ENCODE peak calls at places on chromosomes 13 and 19, in seven cellular contexts. N, Q, C, S, Z, P and D are unnamed samples.

GRCh38 chr13:25738342-25738771 is 313.5 kb downstream of the SHISA2 start:
- DNase-seq in N (no peak), Q (no peak), C (no peak), S (no peak), Z (peak; percentile 42), P (no peak), D (no peak)

GRCh38 chr19:35295792-35296462 is 4.0 kb downstream of the MAG start:
- DNase-seq in N (no peak), Q (no peak), C (no peak), S (no peak), Z (no peak), P (no peak), D (no peak)

GRCh38 chr13:53781941-53782340 is 753.3 kb downstream of the OLFM4 start:
- DNase-seq in N (no peak), Q (no peak), C (no peak), S (no peak), Z (no peak), P (no peak), D (no peak)

GRCh38 chr13:111171629-111172028 is 56.5 kb downstream of the ARHGEF7 start:
- DNase-seq in N (no peak), Q (no peak), C (no peak), S (no peak), Z (no peak), P (no peak), D (no peak)

GRCh38 chr13:91988331-91988730 is 589.9 kb downstream of the GPC5 start:
- DNase-seq in N (no peak), Q (no peak), C (no peak), S (no peak), Z (no peak), P (no peak), D (no peak)

GRCh38 chr19:48970923-48971395 is 5.8 kb downstream of the FTL start:
- DNase-seq in N (no peak), Q (peak; percentile 81), C (no peak), S (no peak), Z (peak; percentile 65), P (peak; percentile 77), D (no peak)

GRCh38 chr13:51805313-51805712 is 1.4 kb upstream of the DHRS12 start:
- DNase-seq in N (no peak), Q (no peak), C (no peak), S (no peak), Z (no peak), P (no peak), D (no peak)

GRCh38 chr19:53467138-53467502 is 413 bp upstream of the ZNF813 start:
- DNase-seq in N (no peak), Q (peak; percentile 19), C (no peak), S (no peak), Z (no peak), P (no peak), D (no peak)

GRCh38 chr19:45347570-45348366 is 7.2 kb downstream of the KLC3 start:
- DNase-seq in N (no peak), Q (no peak), C (no peak), S (no peak), Z (no peak), P (no peak), D (no peak)

GRCh38 chr19:45350477-45351058 is 10.0 kb downstream of the KLC3 start:
- DNase-seq in N (no peak), Q (no peak), C (no peak), S (no peak), Z (no peak), P (no peak), D (no peak)

GRCh38 chr19:45348367-45349125 is 8.0 kb downstream of the KLC3 start:
- DNase-seq in N (no peak), Q (no peak), C (no peak), S (no peak), Z (no peak), P (no peak), D (no peak)

GRCh38 chr19:45349126-45349415 is 8.5 kb downstream of the KLC3 start:
- DNase-seq in N (no peak), Q (no peak), C (no peak), S (no peak), Z (no peak), P (no peak), D (no peak)

GRCh38 chr19:45349430-45349941 is 8.9 kb downstream of the KLC3 start:
- DNase-seq in N (no peak), Q (no peak), C (no peak), S (no peak), Z (no peak), P (no peak), D (no peak)
- H3K27ac ChIP-seq in N (no peak overlapping the region), Q (no peak overlapping the region), C (no peak overlapping the region), S (no peak overlapping the region), Z (no peak overlapping the region), P (no peak overlapping the region), D (no peak overlapping the region)

DNA sequence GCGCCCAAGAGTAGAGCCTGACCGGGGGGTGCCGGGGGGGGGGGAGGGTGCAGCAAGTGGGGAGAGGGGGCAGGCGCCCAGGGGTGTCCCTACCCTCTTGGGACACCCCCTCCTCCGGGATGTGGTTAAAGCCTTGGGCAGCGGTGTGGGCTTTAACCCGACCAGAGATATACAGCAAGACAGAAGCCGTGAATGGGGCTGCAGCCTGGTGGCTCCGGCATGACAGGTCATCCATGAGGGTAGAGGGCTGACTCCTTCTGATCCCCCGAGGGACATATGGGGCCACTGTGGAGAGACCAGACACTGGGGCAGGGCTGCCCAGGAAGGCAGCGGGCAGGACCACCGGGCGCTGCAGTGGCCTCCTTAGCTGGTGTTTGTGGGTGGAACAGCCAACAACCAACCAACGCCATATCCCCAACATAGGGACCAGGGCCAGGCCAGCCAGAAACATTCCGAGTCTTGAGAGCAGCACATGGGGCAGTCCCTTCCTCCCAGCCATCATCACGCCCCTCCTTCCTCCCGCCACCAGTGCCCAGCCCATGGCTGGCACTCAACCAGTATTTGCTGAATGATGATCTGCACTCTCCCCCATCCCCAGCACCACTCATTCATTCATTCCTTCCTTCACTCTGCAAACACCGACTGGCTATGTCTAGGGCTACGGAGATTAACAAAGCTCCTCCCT is 18.2 kb downstream of the ELAVL1 start:
- DNase-seq in N (no peak), Q (no peak), C (no peak), S (no peak), Z (no peak), P (no peak), D (no peak)
- H3K27ac ChIP-seq in N (no peak overlapping the region), Q (peak overlapping the region; percentile 43), C (no peak overlapping the region), S (peak overlapping the region; percentile 22), Z (peak overlapping the region; percentile 35), P (peak overlapping the region; percentile 50), D (peak overlapping the region; percentile 36)

GRCh38 chr19:46372901-46373572 is 26.1 kb downstream of the PPP5C start:
- DNase-seq in N (no peak), Q (no peak), C (no peak), S (peak; percentile 46), Z (peak; percentile 81), P (no peak), D (peak; percentile 27)
- H3K27ac ChIP-seq in N (peak overlapping the region; percentile 67), Q (peak overlapping the region; percentile 74), C (no peak overlapping the region), S (peak overlapping the region; percentile 91), Z (peak overlapping the region; percentile 87), P (peak overlapping the region; percentile 70), D (peak overlapping the region; percentile 98)

DNA sequence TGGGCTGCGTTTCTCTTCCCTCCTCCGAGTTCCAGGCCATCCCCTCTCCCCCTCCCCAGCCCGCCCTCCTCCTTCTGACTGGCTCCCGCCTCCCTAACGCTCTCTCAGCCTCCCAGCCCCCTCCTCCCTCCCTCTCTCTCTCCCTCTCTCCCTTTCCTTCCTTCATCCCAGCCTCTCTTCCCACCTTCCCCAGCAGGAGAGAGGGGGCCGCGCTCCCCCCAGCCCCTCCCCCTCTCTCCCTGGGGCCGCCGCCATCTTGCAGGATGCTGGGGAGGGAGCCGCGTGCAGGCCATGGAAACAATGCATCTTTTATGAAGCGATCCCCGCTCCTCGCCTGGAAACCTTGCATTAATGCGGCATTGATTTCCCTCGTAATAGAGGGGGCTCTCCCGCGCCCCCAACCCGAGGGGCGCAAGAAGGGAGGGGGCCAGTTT is 42.6 kb upstream of the ADGRL1 start:
- DNase-seq in N (no peak), Q (peak; percentile 18), C (peak; percentile 7), S (no peak), Z (no peak), P (no peak), D (no peak)
- H3K27ac ChIP-seq in N (peak overlapping the region; percentile 58), Q (no peak overlapping the region), C (peak overlapping the region; percentile 61), S (no peak overlapping the region), Z (no peak overlapping the region), P (peak overlapping the region; percentile 53), D (no peak overlapping the region)

DNA sequence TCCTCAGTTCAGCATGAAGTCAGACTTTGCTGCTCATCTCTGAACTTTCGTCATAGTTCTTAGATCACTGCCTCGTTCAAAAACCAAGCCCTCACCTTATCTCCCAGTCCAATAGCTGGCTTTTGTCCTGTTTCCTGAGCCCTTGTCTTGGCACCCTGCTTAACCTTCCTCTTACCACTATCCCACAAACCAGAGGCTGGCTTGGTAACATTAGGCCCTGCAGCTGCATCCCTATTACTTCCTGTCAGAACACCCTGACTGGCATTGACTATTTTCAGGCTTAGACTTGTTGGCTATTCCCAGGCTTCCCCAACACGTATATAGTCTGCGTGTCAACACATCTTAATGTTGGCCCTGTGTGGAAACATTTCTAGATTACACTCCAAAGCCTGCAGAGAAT is 172.4 kb downstream of the VWA8 start:
- DNase-seq in N (no peak), Q (no peak), C (no peak), S (no peak), Z (no peak), P (no peak), D (no peak)
- H3K27ac ChIP-seq in N (no peak overlapping the region), Q (peak overlapping the region; percentile 53), C (no peak overlapping the region), S (peak overlapping the region; percentile 38), Z (no peak overlapping the region), P (no peak overlapping the region), D (peak overlapping the region; percentile 24)